ENCODE peak calls at places on chromosomes 13 and 19, in eight cellular contexts. O, J, N, V, K, M, F and Q are unnamed samples.

GRCh38 chr13:114079601-114080536 is 52.6 kb downstream of the RASA3 start:
- DNase-seq in M (peak; percentile 10), K (no peak), F (no peak), N (no peak), J (no peak), V (no peak), O (no peak), Q (no peak)

GRCh38 chr13:28219408-28220099 is 81.2 kb downstream of the PAN3 start:
- DNase-seq in V (no peak), O (no peak), M (no peak), J (no peak), F (no peak), K (no peak), N (no peak), Q (no peak)

GRCh38 chr13:27040826-27041108 is 130.8 kb downstream of the USP12 start:
- DNase-seq in M (no peak), K (no peak), O (no peak), J (no peak), V (no peak), N (no peak), F (no peak), Q (no peak)

GRCh38 chr13:112885782-112886268 is 83.2 kb upstream of the MCF2L start:
- DNase-seq in N (no peak), F (no peak), O (peak; percentile 87), K (no peak), M (peak; percentile 56), V (peak; percentile 77), J (no peak), Q (no peak)

GRCh38 chr19:22708983-22709382 is 74.9 kb downstream of the ZNF492 start:
- DNase-seq in V (no peak), O (no peak), F (no peak), M (no peak), J (no peak), K (no peak), N (no peak), Q (no peak)

GRCh38 chr13:78758549-78758948 is 99.6 kb upstream of the OBI1 start:
- DNase-seq in M (no peak), F (no peak), K (no peak), O (no peak), J (no peak), N (no peak), V (no peak), Q (no peak)

GRCh38 chr13:44557986-44558385 is 18.1 kb downstream of the TSC22D1 start:
- DNase-seq in K (no peak), F (no peak), J (no peak), O (no peak), N (no peak), V (no peak), M (no peak), Q (no peak)

GRCh38 chr13:20721454-20722357 is 18.2 kb downstream of the IL17D start:
- DNase-seq in N (no peak), F (no peak), J (peak; percentile 23), M (no peak), V (peak; percentile 34), K (no peak), O (peak; percentile 79), Q (no peak)

GRCh38 chr19:3370728-3371591 is 4.6 kb downstream of the NFIC start:
- DNase-seq in K (no peak), M (no peak), O (no peak), J (no peak), N (no peak), F (no peak), V (no peak), Q (no peak)

GRCh38 chr19:6516018-6516658 is 14.0 kb upstream of the TUBB4A start:
- DNase-seq in N (peak; percentile 60), M (peak; percentile 86), J (peak; percentile 56), F (peak; percentile 67), V (peak; percentile 88), K (peak; percentile 37), O (peak; percentile 72), Q (peak; percentile 71)

GRCh38 chr19:6710273-6711077 is 10.0 kb downstream of the C3 start:
- DNase-seq in O (no peak), K (no peak), N (no peak), F (no peak), J (no peak), M (no peak), V (no peak), Q (no peak)

GRCh38 chr19:31304877-31305312 is 44.3 kb downstream of the TSHZ3 start:
- DNase-seq in N (no peak), K (no peak), F (no peak), J (no peak), V (peak; percentile 25), O (no peak), M (no peak), Q (no peak)

GRCh38 chr19:14450168-14450874 is 17.2 kb downstream of the PKN1 start:
- DNase-seq in M (no peak), K (no peak), J (no peak), V (no peak), F (peak; percentile 59), N (peak; percentile 72), O (no peak), Q (no peak)

GRCh38 chr19:11737964-11738745 is 591 bp downstream of the ZNF823 start:
- DNase-seq in F (peak; percentile 9), J (peak; percentile 10), K (peak; percentile 7), N (peak; percentile 10), V (peak; percentile 14), M (peak; percentile 32), O (peak; percentile 12), Q (peak; percentile 17)

GRCh38 chr13:114226088-114226487 is 8.6 kb upstream of the CDC16 start:
- DNase-seq in V (peak; percentile 13), J (no peak), O (no peak), M (no peak), N (no peak), K (no peak), F (no peak), Q (no peak)

GRCh38 chr19:49091391-49092038 is 6.3 kb downstream of the SNRNP70 start:
- DNase-seq in O (no peak), V (no peak), N (no peak), F (no peak), K (no peak), M (no peak), J (no peak), Q (no peak)

GRCh38 chr13:46578590-46578975 is 25.6 kb downstream of the LRCH1 start:
- DNase-seq in O (no peak), F (no peak), N (no peak), K (no peak), J (no peak), M (no peak), V (no peak), Q (no peak)

GRCh38 chr13:75384881-75385707 is 96.9 kb downstream of the TBC1D4 start:
- DNase-seq in F (no peak), K (no peak), V (no peak), M (no peak), N (no peak), O (no peak), J (no peak), Q (no peak)

GRCh38 chr19:1251503-1252220 is 3.3 kb downstream of the MIDN start:
- DNase-seq in J (no peak), K (peak; percentile 52), M (no peak), F (no peak), O (no peak), V (no peak), N (peak; percentile 55), Q (no peak)

GRCh38 chr19:37691881-37692504 is 27.6 kb downstream of the ZNF607 start:
- DNase-seq in N (peak; percentile 77), O (peak; percentile 80), K (peak; percentile 62), F (peak; percentile 69), M (peak; percentile 43), V (peak; percentile 76), J (peak; percentile 85), Q (peak; percentile 84)

GRCh38 chr13:26957163-26957562 is 196.6 kb upstream of the GPR12 start:
- DNase-seq in V (no peak), J (no peak), M (no peak), K (no peak), N (no peak), O (no peak), F (no peak), Q (no peak)

GRCh38 chr19:13899912-13900584 is 5.9 kb downstream of the BRME1 start:
- DNase-seq in K (no peak), J (no peak), O (peak; percentile 36), V (peak; percentile 9), N (no peak), F (no peak), M (peak; percentile 52), Q (no peak)

GRCh38 chr13:35225582-35225981 is 250.9 kb downstream of the MAB21L1 start:
- DNase-seq in K (no peak), O (no peak), N (no peak), M (no peak), F (no peak), V (no peak), J (no peak), Q (no peak)

GRCh38 chr13:30148171-30148754 is 159.1 kb downstream of the KATNAL1 start:
- DNase-seq in N (peak; percentile 11), J (no peak), F (no peak), M (no peak), O (no peak), V (no peak), K (no peak), Q (no peak)

GRCh38 chr13:33334831-33335230 is 49.3 kb upstream of the STARD13 start:
- DNase-seq in K (no peak), V (no peak), O (no peak), F (no peak), N (no peak), J (no peak), M (no peak), Q (no peak)

GRCh38 chr19:29121684-29122083 is 91.3 kb downstream of the UQCRFS1 start:
- DNase-seq in N (no peak), J (no peak), V (peak; percentile 27), K (no peak), M (no peak), F (no peak), O (no peak), Q (no peak)

GRCh38 chr19:29806098-29806866 is 5.5 kb upstream of the CCNE1 start:
- DNase-seq in O (peak; percentile 44), F (no peak), K (no peak), M (no peak), V (peak; percentile 20), J (no peak), N (no peak), Q (no peak)